ENCODE peak calls at places on chromosome 19, in four cellular contexts. N is upper lobe of right lung; P is HAP-1; I is stimulated activated CD4-positive, alpha-beta T cell treated with anti-CD3 and anti-CD28 coated beads, Interleukin-4, amount 100 ng/mL, for 1 hour. G is an unnamed sample.
A peak's percentile ranks its signal among the peaks of the same experiment; 100 is the strongest.

GRCh38 chr19:888615-889385 is 4.2 kb downstream of the MED16 start:
- DNase-seq in N (no peak), P (no peak), I (no peak), G (no peak)

GRCh38 chr19:11984986-11985385 is 20.1 kb downstream of the ZNF763 start:
- DNase-seq in N (no peak), P (no peak), I (no peak), G (no peak)

GRCh38 chr19:10173527-10173926 is 21.2 kb downstream of the DNMT1 start:
- DNase-seq in N (no peak), P (no peak), I (no peak), G (no peak)

GRCh38 chr19:12669272-12670158 is 2.9 kb downstream of the WDR83 start:
- DNase-seq in N (peak; percentile 90), P (peak; percentile 82), I (peak; percentile 74), G (no peak)

GRCh38 chr19:15618321-15618720 is 3.3 kb downstream of the CYP4F8 start:
- DNase-seq in N (no peak), P (no peak), I (no peak), G (no peak)

GRCh38 chr19:10617409-10618121 is 7.8 kb upstream of the SLC44A2 start:
- DNase-seq in N (no peak), P (no peak), I (no peak), G (peak; percentile 64)

GRCh38 chr19:46197314-46198070 is 32.0 kb upstream of the IGFL1 start:
- DNase-seq in N (no peak), P (no peak), I (no peak), G (no peak)

GRCh38 chr19:17448190-17448967 is at the start of gene TMEM221:
- DNase-seq in N (peak; percentile 69), P (peak; percentile 84), I (peak; percentile 57), G (no peak)

GRCh38 chr19:10654610-10655456 is 687 bp downstream of the ILF3 start:
- DNase-seq in N (peak; percentile 80), P (peak; percentile 84), I (peak; percentile 70), G (no peak)

GRCh38 chr19:42129399-42130253 is 2.6 kb downstream of the POU2F2 start:
- DNase-seq in N (no peak), P (no peak), I (no peak), G (peak; percentile 82)

GRCh38 chr19:8221161-8221560 is 12.0 kb downstream of the CERS4 start:
- DNase-seq in N (peak; percentile 73), P (no peak), I (no peak), G (no peak)

GRCh38 chr19:17107546-17108452 is 32.2 kb downstream of the MYO9B start:
- DNase-seq in N (peak; percentile 78), P (no peak), I (no peak), G (peak; percentile 93)

GRCh38 chr19:51552996-51553725 is 17.9 kb upstream of the ZNF175 start:
- DNase-seq in N (peak; percentile 82), P (peak; percentile 86), I (peak; percentile 51), G (peak; percentile 6)